ENCODE peak calls at places on chromosomes 13 and 19, in seven cellular contexts. One of them, this sample, is unnamed. For H3K4me1, the result is how much of the 10 kb centered on the place peaks cover.

GRCh38 chr19:10332158-10332964 is 968 bp downstream of the RAVER1 start:
- DNase-seq in heart right ventricle: no peak
- DNase-seq in breast epithelium: no peak
- DNase-seq in uterus: no peak
- DNase-seq in heart left ventricle: no peak
- DNase-seq in IMR-90: no peak
- DNase-seq in colonic mucosa: peak
- DNase-seq in this sample: peak

GRCh38 chr19:10013834-10014618 is 743 bp downstream of the RDH8 start:
- DNase-seq in colonic mucosa: no peak
- DNase-seq in IMR-90: no peak
- DNase-seq in uterus: no peak
- DNase-seq in heart left ventricle: no peak
- DNase-seq in breast epithelium: no peak
- DNase-seq in heart right ventricle: no peak
- DNase-seq in this sample: peak

GRCh38 chr19:34220472-34221063 is 33.8 kb upstream of the GARRE1 start:
- DNase-seq in colonic mucosa: peak
- DNase-seq in heart left ventricle: peak
- DNase-seq in heart right ventricle: peak
- DNase-seq in breast epithelium: peak
- DNase-seq in IMR-90: peak
- DNase-seq in uterus: peak
- DNase-seq in this sample: no peak

GRCh38 chr19:35381926-35382325 is 11.1 kb downstream of the GPR42 start:
- DNase-seq in heart left ventricle: no peak
- DNase-seq in colonic mucosa: no peak
- DNase-seq in heart right ventricle: no peak
- DNase-seq in IMR-90: no peak
- DNase-seq in breast epithelium: no peak
- DNase-seq in uterus: no peak
- DNase-seq in this sample: no peak

GRCh38 chr13:77811981-77812380 is 106.7 kb downstream of the EDNRB start:
- DNase-seq in heart right ventricle: no peak
- DNase-seq in heart left ventricle: no peak
- DNase-seq in uterus: no peak
- DNase-seq in breast epithelium: no peak
- DNase-seq in IMR-90: no peak
- DNase-seq in colonic mucosa: no peak
- DNase-seq in this sample: no peak

GRCh38 chr13:42405665-42406390 is 133.9 kb downstream of the AKAP11 start:
- DNase-seq in heart left ventricle: no peak
- DNase-seq in breast epithelium: no peak
- DNase-seq in heart right ventricle: no peak
- DNase-seq in IMR-90: peak
- DNase-seq in uterus: no peak
- DNase-seq in colonic mucosa: no peak
- DNase-seq in this sample: no peak

GRCh38 chr19:6811906-6812305 is 39.4 kb downstream of the VAV1 start:
- DNase-seq in uterus: no peak
- DNase-seq in breast epithelium: no peak
- DNase-seq in heart right ventricle: no peak
- DNase-seq in heart left ventricle: no peak
- DNase-seq in IMR-90: peak
- DNase-seq in colonic mucosa: no peak
- DNase-seq in this sample: peak

GRCh38 chr19:17865364-17866311 is 5.9 kb downstream of the RPL18A start:
- DNase-seq in breast epithelium: no peak
- DNase-seq in heart right ventricle: no peak
- DNase-seq in uterus: no peak
- DNase-seq in IMR-90: no peak
- DNase-seq in heart left ventricle: no peak
- DNase-seq in colonic mucosa: peak
- DNase-seq in this sample: peak

GRCh38 chr19:55372316-55373081 is 2.2 kb upstream of the IL11 start:
- DNase-seq in heart left ventricle: no peak
- DNase-seq in heart right ventricle: no peak
- DNase-seq in uterus: no peak
- DNase-seq in breast epithelium: no peak
- DNase-seq in colonic mucosa: no peak
- DNase-seq in IMR-90: peak
- DNase-seq in this sample: no peak

GRCh38 chr19:19260417-19260816 is 12.7 kb downstream of the TM6SF2 start:
- DNase-seq in uterus: no peak
- DNase-seq in heart left ventricle: no peak
- DNase-seq in breast epithelium: no peak
- DNase-seq in colonic mucosa: no peak
- DNase-seq in heart right ventricle: no peak
- DNase-seq in IMR-90: no peak
- DNase-seq in this sample: no peak

GRCh38 chr13:48804836-48805601 is 151.3 kb downstream of the CYSLTR2 start:
- DNase-seq in heart right ventricle: no peak
- DNase-seq in breast epithelium: no peak
- DNase-seq in heart left ventricle: no peak
- DNase-seq in IMR-90: no peak
- DNase-seq in uterus: no peak
- DNase-seq in colonic mucosa: no peak
- DNase-seq in this sample: no peak

GRCh38 chr19:14563989-14564650 is 7.7 kb downstream of the NDUFB7 start:
- DNase-seq in heart right ventricle: no peak
- DNase-seq in IMR-90: no peak
- DNase-seq in colonic mucosa: no peak
- DNase-seq in uterus: no peak
- DNase-seq in breast epithelium: no peak
- DNase-seq in heart left ventricle: peak
- DNase-seq in this sample: peak

GRCh38 chr19:55346725-55347441 is 7.2 kb downstream of the KMT5C start:
- DNase-seq in uterus: no peak
- DNase-seq in breast epithelium: no peak
- DNase-seq in IMR-90: no peak
- DNase-seq in colonic mucosa: no peak
- DNase-seq in heart left ventricle: no peak
- DNase-seq in heart right ventricle: no peak
- DNase-seq in this sample: no peak

GRCh38 chr13:62205273-62205672 is 789.6 kb upstream of the PCDH20 start:
- DNase-seq in colonic mucosa: no peak
- DNase-seq in heart right ventricle: no peak
- DNase-seq in uterus: no peak
- DNase-seq in heart left ventricle: no peak
- DNase-seq in breast epithelium: no peak
- DNase-seq in IMR-90: no peak
- DNase-seq in this sample: no peak

GRCh38 chr19:6588508-6589345 is 2.2 kb downstream of the CD70 start:
- DNase-seq in breast epithelium: no peak
- DNase-seq in colonic mucosa: no peak
- DNase-seq in IMR-90: no peak
- DNase-seq in uterus: no peak
- DNase-seq in heart left ventricle: no peak
- DNase-seq in heart right ventricle: no peak
- DNase-seq in this sample: no peak

GRCh38 chr13:81957121-81957520 is 1616.2 kb upstream of the SPRY2 start:
- DNase-seq in IMR-90: no peak
- DNase-seq in breast epithelium: no peak
- DNase-seq in colonic mucosa: no peak
- DNase-seq in uterus: no peak
- DNase-seq in heart right ventricle: no peak
- DNase-seq in heart left ventricle: no peak
- DNase-seq in this sample: no peak

GRCh38 chr13:83498486-83499190 is 383.6 kb downstream of the SLITRK1 start:
- DNase-seq in breast epithelium: no peak
- DNase-seq in colonic mucosa: no peak
- DNase-seq in uterus: no peak
- DNase-seq in heart right ventricle: no peak
- DNase-seq in heart left ventricle: no peak
- DNase-seq in IMR-90: peak
- DNase-seq in this sample: no peak

GRCh38 chr19:2329162-2329505 is 650 bp downstream of the SPPL2B start:
- DNase-seq in IMR-90: no peak
- DNase-seq in breast epithelium: no peak
- DNase-seq in colonic mucosa: no peak
- DNase-seq in uterus: no peak
- DNase-seq in heart left ventricle: no peak
- DNase-seq in heart right ventricle: no peak
- DNase-seq in this sample: no peak

GRCh38 chr19:7230826-7231225 is 63.4 kb downstream of the INSR start:
- DNase-seq in uterus: peak
- DNase-seq in heart left ventricle: peak
- DNase-seq in heart right ventricle: peak
- DNase-seq in IMR-90: no peak
- DNase-seq in breast epithelium: no peak
- DNase-seq in colonic mucosa: no peak
- DNase-seq in this sample: no peak

GRCh38 chr13:76216729-76217128 is 580.6 kb downstream of the LMO7 start:
- DNase-seq in colonic mucosa: no peak
- DNase-seq in heart right ventricle: no peak
- DNase-seq in heart left ventricle: no peak
- DNase-seq in breast epithelium: no peak
- DNase-seq in uterus: no peak
- DNase-seq in IMR-90: no peak
- DNase-seq in this sample: no peak

GRCh38 chr19:29367701-29368306 is 154.9 kb upstream of the UQCRFS1 start:
- DNase-seq in uterus: no peak
- DNase-seq in colonic mucosa: no peak
- DNase-seq in heart right ventricle: no peak
- DNase-seq in breast epithelium: no peak
- DNase-seq in heart left ventricle: no peak
- DNase-seq in IMR-90: no peak
- DNase-seq in this sample: no peak

GRCh38 chr19:29365836-29366417 is 153.0 kb upstream of the UQCRFS1 start:
- DNase-seq in heart left ventricle: no peak
- DNase-seq in breast epithelium: no peak
- DNase-seq in uterus: no peak
- DNase-seq in colonic mucosa: no peak
- DNase-seq in heart right ventricle: no peak
- DNase-seq in IMR-90: no peak
- DNase-seq in this sample: no peak

GRCh38 chr19:29364224-29364726 is 151.3 kb upstream of the UQCRFS1 start:
- DNase-seq in uterus: no peak
- DNase-seq in IMR-90: no peak
- DNase-seq in colonic mucosa: no peak
- DNase-seq in heart left ventricle: no peak
- DNase-seq in breast epithelium: no peak
- DNase-seq in heart right ventricle: no peak
- DNase-seq in this sample: no peak

GRCh38 chr19:29366757-29367156 is 153.8 kb upstream of the UQCRFS1 start:
- DNase-seq in breast epithelium: no peak
- DNase-seq in IMR-90: no peak
- DNase-seq in colonic mucosa: no peak
- DNase-seq in heart right ventricle: no peak
- DNase-seq in uterus: no peak
- DNase-seq in heart left ventricle: no peak
- DNase-seq in this sample: no peak

DNA sequence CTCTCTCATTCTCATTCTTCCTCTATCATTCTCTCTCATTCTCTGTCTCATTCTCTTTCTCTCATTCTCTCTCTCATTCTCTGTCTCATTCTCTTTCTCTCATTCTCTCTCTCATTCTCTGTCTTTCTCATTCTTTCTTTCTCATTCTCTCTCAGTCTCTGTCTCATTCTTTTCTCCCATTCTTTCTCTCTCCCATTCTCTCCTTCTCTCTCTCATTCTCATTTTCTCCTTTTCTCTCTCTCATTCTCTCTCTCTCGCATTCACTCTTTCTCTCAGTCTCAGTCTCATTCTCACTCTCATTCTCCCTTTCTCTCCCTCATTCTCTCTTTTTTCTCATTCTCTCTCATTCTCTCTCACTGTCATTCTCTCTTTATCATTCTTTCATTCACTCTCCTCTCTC is 152.0 kb upstream of the UQCRFS1 start:
- DNase-seq in colonic mucosa: no peak
- DNase-seq in heart left ventricle: no peak
- DNase-seq in uterus: no peak
- DNase-seq in breast epithelium: no peak
- DNase-seq in IMR-90: no peak
- DNase-seq in heart right ventricle: no peak
- DNase-seq in this sample: no peak
- TF ChIP-seq CTCF in colonic mucosa: no peak
- TF ChIP-seq CTCF in heart left ventricle: no peak
- TF ChIP-seq CTCF in uterus: no peak
- TF ChIP-seq CTCF in breast epithelium: no peak
- TF ChIP-seq CTCF in IMR-90: no peak
- TF ChIP-seq CTCF in heart right ventricle: no peak
- TF ChIP-seq CTCF in this sample: no peak

GRCh38 chr19:29013325-29013724 is 199.6 kb downstream of the UQCRFS1 start:
- DNase-seq in heart right ventricle: no peak
- DNase-seq in breast epithelium: no peak
- DNase-seq in heart left ventricle: no peak
- DNase-seq in uterus: no peak
- DNase-seq in colonic mucosa: no peak
- DNase-seq in IMR-90: no peak
- DNase-seq in this sample: no peak
- H3K4me3 ChIP-seq in heart right ventricle: no peak
- H3K4me3 ChIP-seq in breast epithelium: no peak
- H3K4me3 ChIP-seq in heart left ventricle: no peak
- H3K4me3 ChIP-seq in uterus: no peak
- H3K4me3 ChIP-seq in colonic mucosa: no peak
- H3K4me3 ChIP-seq in IMR-90: no peak
- H3K4me3 ChIP-seq in this sample: no peak

DNA sequence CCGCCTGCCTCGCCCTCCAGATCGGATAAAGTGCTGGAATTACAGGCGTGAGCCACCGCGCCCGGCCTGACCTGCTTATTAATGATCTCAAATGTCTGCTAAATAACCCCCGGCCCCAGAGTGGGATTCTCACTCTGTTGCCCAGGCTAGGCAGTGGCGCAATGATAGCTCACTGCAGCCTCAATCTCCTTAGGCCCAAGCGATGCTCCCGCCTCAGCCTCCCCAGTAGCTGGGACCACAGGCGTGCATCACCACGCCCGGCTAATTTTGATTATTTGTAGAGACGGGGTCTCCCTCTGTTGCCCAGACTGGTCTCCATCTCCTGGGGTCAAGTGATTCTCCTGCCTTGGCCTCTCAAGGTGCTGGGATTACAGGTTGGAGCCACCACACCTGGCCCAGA is 626 bp upstream of the ATP5F1D start:
- DNase-seq in uterus: peak
- DNase-seq in heart left ventricle: no peak
- DNase-seq in IMR-90: no peak
- DNase-seq in colonic mucosa: no peak
- DNase-seq in breast epithelium: no peak
- DNase-seq in heart right ventricle: no peak
- DNase-seq in this sample: peak
- H3K4me1 ChIP-seq in uterus: under half
- H3K4me1 ChIP-seq in heart left ventricle: half or more
- H3K4me1 ChIP-seq in IMR-90: under half
- H3K4me1 ChIP-seq in colonic mucosa: under half
- H3K4me1 ChIP-seq in breast epithelium: under half
- H3K4me1 ChIP-seq in heart right ventricle: half or more
- H3K4me1 ChIP-seq in this sample: half or more

DNA sequence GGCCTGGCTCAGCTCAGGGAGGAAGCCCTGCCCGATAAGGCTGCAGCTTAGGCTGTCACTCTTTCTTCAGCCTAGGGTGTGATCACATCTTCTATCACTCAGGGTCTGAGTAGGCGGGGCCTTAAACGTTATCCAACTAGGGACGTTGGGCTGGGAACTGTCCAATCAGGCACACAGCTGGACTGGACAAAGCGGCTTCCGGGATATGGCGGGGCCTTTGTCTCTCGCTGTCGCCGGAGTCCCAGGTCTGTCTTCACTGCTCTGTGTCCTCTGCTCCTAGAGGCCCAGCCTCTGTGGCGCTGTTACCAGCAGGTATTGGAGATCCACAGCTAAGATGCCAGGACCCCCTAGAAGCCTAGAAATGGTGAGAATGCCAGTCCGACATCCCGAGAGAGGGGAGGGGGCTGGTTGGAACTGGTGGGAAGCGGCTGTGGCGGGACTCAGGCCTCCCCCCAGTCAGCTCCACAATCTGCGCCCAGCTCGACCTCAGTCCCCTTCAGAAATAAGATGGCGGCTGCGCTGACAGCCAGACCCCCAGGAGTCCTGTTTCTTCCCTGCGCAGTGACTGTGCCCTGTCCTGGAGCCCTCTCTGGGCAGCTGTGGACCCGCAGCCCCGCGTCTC is at the start of gene ZNF254:
- DNase-seq in IMR-90: peak
- DNase-seq in heart right ventricle: peak
- DNase-seq in colonic mucosa: peak
- DNase-seq in breast epithelium: peak
- DNase-seq in heart left ventricle: peak
- DNase-seq in uterus: peak
- DNase-seq in this sample: peak
- TF ChIP-seq CTCF in IMR-90: no peak
- TF ChIP-seq CTCF in heart right ventricle: no peak
- TF ChIP-seq CTCF in colonic mucosa: no peak
- TF ChIP-seq CTCF in breast epithelium: no peak
- TF ChIP-seq CTCF in heart left ventricle: no peak
- TF ChIP-seq CTCF in uterus: no peak
- TF ChIP-seq CTCF in this sample: no peak